ENCODE peak calls at places on chromosomes 4 and X, in five cellular contexts. O is pancreas; E is H1; U is naive thymus-derived CD4-positive, alpha-beta T cell; S is CD8-positive, alpha-beta memory T cell. L is an unnamed sample.

GRCh38 chr4:125191252-125191651 is 123.5 kb upstream of the FAT4 start:
- DNase-seq in S (no peak), U (no peak), O (no peak), E (no peak), L (no peak)

GRCh38 chr4:8266088-8266487 is 3.5 kb upstream of the HTRA3 start:
- DNase-seq in O (no peak), S (no peak), E (no peak), U (no peak), L (no peak)

GRCh38 chr4:174604198-174604597 is 81.9 kb upstream of the HPGD start:
- DNase-seq in U (no peak), O (no peak), S (no peak), E (no peak), L (no peak)

GRCh38 chr4:98447648-98448047 is 186.5 kb downstream of the RAP1GDS1 start:
- DNase-seq in U (no peak), O (no peak), S (peak; percentile 5), E (peak; percentile 51), L (peak; percentile 25)

GRCh38 chrX:24398766-24399165 is 38.3 kb downstream of the SUPT20HL1 start:
- DNase-seq in S (no peak), U (no peak), E (no peak), O (no peak), L (no peak)

GRCh38 chr4:183961772-183962171 is 56.7 kb downstream of the STOX2 start:
- DNase-seq in O (no peak), U (no peak), E (no peak), S (no peak), L (no peak)

GRCh38 chr4:76681996-76682395 is 215.9 kb downstream of the SOWAHB start:
- DNase-seq in S (no peak), E (no peak), U (no peak), O (no peak), L (no peak)

GRCh38 chr4:122762966-122763716 is 30.6 kb downstream of the BBS12 start:
- DNase-seq in S (no peak), O (no peak), U (no peak), E (no peak), L (no peak)

GRCh38 chrX:153164733-153165132 is 14.4 kb upstream of the MAGEA1 start:
- DNase-seq in O (no peak), S (no peak), E (no peak), U (no peak), L (no peak)

GRCh38 chr4:161952382-161952781 is 211.4 kb downstream of the FSTL5 start:
- DNase-seq in E (no peak), O (no peak), S (no peak), U (no peak), L (no peak)

GRCh38 chr4:7041851-7042696 is 1.1 kb upstream of the TADA2B start:
- DNase-seq in E (no peak), O (peak; percentile 76), S (no peak), U (no peak), L (no peak)

GRCh38 chr4:99652596-99653436 is 4.8 kb downstream of the C4orf54 start:
- DNase-seq in U (no peak), S (no peak), E (no peak), O (peak; percentile 54), L (no peak)

GRCh38 chr4:159101983-159102622 is 776 bp upstream of the RAPGEF2 start:
- DNase-seq in O (no peak), U (no peak), S (no peak), E (no peak), L (no peak)

GRCh38 chr4:73129319-73129718 is 59.8 kb upstream of the COX18 start:
- DNase-seq in S (no peak), E (no peak), U (no peak), O (no peak), L (no peak)

GRCh38 chr4:2937986-2938385 is 25.2 kb downstream of the NOP14 start:
- DNase-seq in U (no peak), S (no peak), E (no peak), O (peak; percentile 28), L (no peak)

GRCh38 chr4:154329268-154329858 is 162.2 kb downstream of the DCHS2 start:
- DNase-seq in O (no peak), U (no peak), E (no peak), S (no peak), L (no peak)

GRCh38 chrX:13085533-13085932 is 41.1 kb upstream of the FAM9C start:
- DNase-seq in E (no peak), O (no peak), S (no peak), U (peak; percentile 33), L (no peak)

GRCh38 chrX:119917877-119918276 is 22.2 kb downstream of the AKAP14 start:
- DNase-seq in O (no peak), U (no peak), E (no peak), S (no peak), L (no peak)

GRCh38 chr4:6541789-6542188 is 33.2 kb upstream of the MAN2B2 start:
- DNase-seq in E (no peak), S (no peak), U (no peak), O (no peak), L (no peak)

GRCh38 chr4:140237616-140238352 is 83.8 kb upstream of the MAML3 start:
- DNase-seq in S (no peak), U (no peak), O (no peak), E (peak; percentile 71), L (peak; percentile 74)